ENCODE peak calls at places on chromosome X, in six cellular contexts. One of them, this sample, is unnamed.

GRCh38 chrX:108396188-108396885 is 41.9 kb downstream of the COL4A6 start:
- DNase-seq in NCI-H2081: no peak
- DNase-seq in activated T-cell treated with anti-CD3 and anti-CD28 coated beads for 1 hour: no peak
- DNase-seq in nephron progenitor cell: no peak
- DNase-seq in RCC 7860: peak
- DNase-seq in D721Med: no peak
- DNase-seq in this sample: no peak

GRCh38 chrX:139287155-139287924 is 243.2 kb upstream of the F9 start:
- DNase-seq in NCI-H2081: no peak
- DNase-seq in activated T-cell treated with anti-CD3 and anti-CD28 coated beads for 1 hour: no peak
- DNase-seq in nephron progenitor cell: no peak
- DNase-seq in RCC 7860: no peak
- DNase-seq in D721Med: no peak
- DNase-seq in this sample: no peak

GRCh38 chrX:68659385-68659784 is 11.9 kb downstream of the STARD8 start:
- DNase-seq in NCI-H2081: no peak
- DNase-seq in activated T-cell treated with anti-CD3 and anti-CD28 coated beads for 1 hour: no peak
- DNase-seq in nephron progenitor cell: no peak
- DNase-seq in RCC 7860: no peak
- DNase-seq in D721Med: no peak
- DNase-seq in this sample: no peak

GRCh38 chrX:28847423-28847822 is 260.2 kb downstream of the IL1RAPL1 start:
- DNase-seq in NCI-H2081: no peak
- DNase-seq in activated T-cell treated with anti-CD3 and anti-CD28 coated beads for 1 hour: no peak
- DNase-seq in nephron progenitor cell: no peak
- DNase-seq in RCC 7860: no peak
- DNase-seq in D721Med: no peak
- DNase-seq in this sample: peak

GRCh38 chrX:46444011-46444410 is 101.2 kb downstream of the ZNF674 start:
- DNase-seq in NCI-H2081: no peak
- DNase-seq in activated T-cell treated with anti-CD3 and anti-CD28 coated beads for 1 hour: no peak
- DNase-seq in nephron progenitor cell: no peak
- DNase-seq in RCC 7860: peak
- DNase-seq in D721Med: no peak
- DNase-seq in this sample: no peak

GRCh38 chrX:16851827-16852226 is 18.3 kb downstream of the RBBP7 start:
- DNase-seq in NCI-H2081: no peak
- DNase-seq in activated T-cell treated with anti-CD3 and anti-CD28 coated beads for 1 hour: no peak
- DNase-seq in nephron progenitor cell: no peak
- DNase-seq in RCC 7860: no peak
- DNase-seq in D721Med: no peak
- DNase-seq in this sample: no peak

GRCh38 chrX:115147220-115147619 is 42.0 kb upstream of the RBMXL3 start:
- DNase-seq in NCI-H2081: no peak
- DNase-seq in activated T-cell treated with anti-CD3 and anti-CD28 coated beads for 1 hour: no peak
- DNase-seq in nephron progenitor cell: no peak
- DNase-seq in RCC 7860: peak
- DNase-seq in D721Med: no peak
- DNase-seq in this sample: no peak

GRCh38 chrX:72128881-72129280 is 2.8 kb downstream of the RTL5 start:
- DNase-seq in NCI-H2081: peak
- DNase-seq in activated T-cell treated with anti-CD3 and anti-CD28 coated beads for 1 hour: no peak
- DNase-seq in nephron progenitor cell: no peak
- DNase-seq in RCC 7860: no peak
- DNase-seq in D721Med: no peak
- DNase-seq in this sample: no peak

GRCh38 chrX:134237363-134237702 is 351 bp downstream of the CCDC160 start:
- DNase-seq in NCI-H2081: no peak
- DNase-seq in activated T-cell treated with anti-CD3 and anti-CD28 coated beads for 1 hour: no peak
- DNase-seq in nephron progenitor cell: no peak
- DNase-seq in RCC 7860: no peak
- DNase-seq in D721Med: no peak
- DNase-seq in this sample: no peak

GRCh38 chrX:65516756-65517155 is 17.8 kb downstream of the LAS1L start:
- DNase-seq in NCI-H2081: no peak
- DNase-seq in activated T-cell treated with anti-CD3 and anti-CD28 coated beads for 1 hour: no peak
- DNase-seq in nephron progenitor cell: no peak
- DNase-seq in RCC 7860: no peak
- DNase-seq in D721Med: no peak
- DNase-seq in this sample: peak

GRCh38 chrX:74931214-74931613 is 6.0 kb upstream of the NEXMIF start:
- DNase-seq in NCI-H2081: no peak
- DNase-seq in activated T-cell treated with anti-CD3 and anti-CD28 coated beads for 1 hour: no peak
- DNase-seq in nephron progenitor cell: peak
- DNase-seq in RCC 7860: no peak
- DNase-seq in D721Med: no peak
- DNase-seq in this sample: no peak

GRCh38 chrX:102892103-102892502 is 45.0 kb upstream of the RAB40AL start:
- DNase-seq in NCI-H2081: no peak
- DNase-seq in activated T-cell treated with anti-CD3 and anti-CD28 coated beads for 1 hour: no peak
- DNase-seq in nephron progenitor cell: no peak
- DNase-seq in RCC 7860: no peak
- DNase-seq in D721Med: no peak
- DNase-seq in this sample: no peak